ENCODE peak calls at places on chromosomes 4 and X, in six cellular contexts. A, S, G, F, O and K are unnamed samples.

GRCh38 chr4:186726440-186727148 is 2.9 kb upstream of the FAT1 start:
- DNase-seq in S (no peak), O (peak), G (peak), F (peak), A (no peak), K (peak)

GRCh38 chrX:136519069-136519468 is 12.9 kb upstream of the VGLL1 start:
- DNase-seq in A (no peak), S (no peak), F (no peak), O (no peak), G (no peak), K (no peak)

GRCh38 chr4:76120199-76120598 is 28.0 kb downstream of the NUP54 start:
- DNase-seq in O (no peak), S (no peak), A (no peak), G (no peak), F (no peak), K (no peak)

GRCh38 chr4:113445286-113445685 is 316.3 kb downstream of the CAMK2D start:
- DNase-seq in A (peak), O (peak), G (no peak), S (peak), F (no peak), K (no peak)

GRCh38 chrX:22122510-22122909 is 90.4 kb downstream of the PHEX start:
- DNase-seq in A (peak), G (no peak), O (peak), S (peak), F (no peak), K (peak)

GRCh38 chr4:121226362-121226761 is 62.2 kb upstream of the TNIP3 start:
- DNase-seq in F (no peak), A (no peak), G (no peak), O (no peak), S (no peak), K (no peak)

GRCh38 chr4:66555301-66555700 is 885.0 kb upstream of the EPHA5 start:
- DNase-seq in A (no peak), S (no peak), F (no peak), G (no peak), O (peak), K (no peak)

GRCh38 chrX:29662101-29662500 is 553.3 kb upstream of the MAGEB2 start:
- DNase-seq in F (no peak), O (peak), G (no peak), S (no peak), A (no peak), K (no peak)

GRCh38 chrX:31212856-31213748 is 141.3 kb upstream of the FTHL17 start:
- DNase-seq in G (no peak), O (no peak), S (no peak), A (no peak), F (no peak), K (no peak)

GRCh38 chrX:44891642-44892041 is 18.7 kb downstream of the KDM6A start:
- DNase-seq in S (no peak), F (no peak), O (no peak), A (no peak), G (no peak), K (no peak)

GRCh38 chrX:118528089-118528753 is 32.6 kb downstream of the DOCK11 start:
- DNase-seq in O (no peak), A (no peak), F (no peak), G (no peak), S (no peak), K (no peak)

GRCh38 chrX:29496636-29497180 is 718.7 kb upstream of the MAGEB2 start:
- DNase-seq in A (no peak), S (no peak), O (no peak), G (no peak), F (no peak), K (no peak)

GRCh38 chrX:70769659-70770232 is 138.8 kb downstream of the TEX11 start:
- DNase-seq in O (no peak), S (no peak), G (no peak), A (no peak), F (peak), K (no peak)

GRCh38 chr4:105709081-105709450 is 482 bp downstream of the GSTCD start:
- DNase-seq in O (peak), G (no peak), A (no peak), F (no peak), S (no peak), K (no peak)

GRCh38 chrX:138150709-138151108 is 560.8 kb downstream of the FGF13 start:
- DNase-seq in O (no peak), F (no peak), A (no peak), G (no peak), S (no peak), K (no peak)

GRCh38 chr4:13966241-13967195 is 339.0 kb upstream of the BOD1L1 start:
- DNase-seq in S (no peak), F (no peak), O (peak), A (no peak), G (no peak), K (peak)

GRCh38 chr4:154490589-154491340 is 834 bp downstream of the DCHS2 start:
- DNase-seq in O (no peak), A (no peak), G (peak), S (no peak), F (peak), K (no peak)

GRCh38 chr4:118348886-118349285 is 3.9 kb downstream of the PRSS12 start:
- DNase-seq in G (no peak), S (no peak), A (no peak), F (no peak), O (no peak), K (no peak)

GRCh38 chr4:92183825-92184224 is 119.9 kb upstream of the GRID2 start:
- DNase-seq in F (no peak), S (no peak), O (no peak), G (no peak), A (no peak), K (no peak)

GRCh38 chrX:46865281-46865680 is 28.4 kb downstream of the RP2 start:
- DNase-seq in F (no peak), A (no peak), G (no peak), O (peak), S (no peak), K (peak)

GRCh38 chrX:96407501-96407900 is 277.1 kb upstream of the DIAPH2 start:
- DNase-seq in S (no peak), A (no peak), F (no peak), O (peak), G (no peak), K (peak)

GRCh38 chrX:72467171-72467570 is 105.5 kb downstream of the HDAC8 start:
- DNase-seq in F (no peak), G (no peak), A (no peak), S (no peak), O (no peak), K (no peak)

GRCh38 chr4:117327491-117327890 is 242.1 kb upstream of the TRAM1L1 start:
- DNase-seq in S (no peak), O (no peak), G (no peak), F (no peak), A (no peak), K (no peak)

GRCh38 chrX:47200385-47201150 is 6.9 kb downstream of the UBA1 start:
- DNase-seq in G (no peak), F (no peak), A (no peak), O (peak), S (peak), K (no peak)

GRCh38 chr4:95421869-95422268 is 126.9 kb downstream of the UNC5C start:
- DNase-seq in S (no peak), F (no peak), O (no peak), G (no peak), A (no peak), K (no peak)

GRCh38 chr4:10526431-10527222 is 69.4 kb upstream of the ZNF518B start:
- DNase-seq in O (no peak), S (no peak), A (no peak), G (no peak), F (no peak), K (no peak)

GRCh38 chrX:13932416-13932815 is 97.3 kb downstream of the GEMIN8 start:
- DNase-seq in O (no peak), F (no peak), G (no peak), S (no peak), A (no peak), K (no peak)
- H3K4me3 ChIP-seq in O (no peak), F (no peak), G (no peak), S (no peak), A (no peak), K (no peak)

DNA sequence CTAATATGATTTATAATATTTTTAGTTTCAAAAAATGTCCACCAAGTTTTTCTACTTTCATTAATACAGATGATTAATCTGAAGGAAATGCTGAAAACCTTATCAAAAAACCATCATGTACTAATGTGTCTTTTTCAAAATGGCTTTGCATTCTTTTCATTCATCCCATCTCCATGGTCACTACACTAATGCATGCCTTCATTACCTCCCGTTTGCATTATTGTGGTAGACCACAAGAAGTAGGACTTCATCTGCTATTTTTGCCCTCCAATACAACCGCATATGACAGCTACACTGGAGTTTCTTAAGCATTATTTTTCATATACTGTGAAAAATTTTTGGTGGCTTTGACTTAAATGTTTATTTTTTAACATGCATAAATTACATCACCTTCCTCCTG is 37.9 kb upstream of the FSTL5 start:
- DNase-seq in A (no peak), O (peak), F (no peak), G (no peak), S (no peak), K (no peak)
- H3K27ac ChIP-seq in A (no peak), O (no peak), F (no peak), G (no peak), S (no peak), K (no peak)

GRCh38 chr4:108861339-108861738 is 98.5 kb upstream of the ETNPPL start:
- DNase-seq in A (no peak), F (no peak), G (no peak), O (no peak), S (no peak), K (no peak)
- TF ChIP-seq CTCF in A (no peak), F (no peak), G (no peak), O (no peak), S (no peak), K (no peak)

DNA sequence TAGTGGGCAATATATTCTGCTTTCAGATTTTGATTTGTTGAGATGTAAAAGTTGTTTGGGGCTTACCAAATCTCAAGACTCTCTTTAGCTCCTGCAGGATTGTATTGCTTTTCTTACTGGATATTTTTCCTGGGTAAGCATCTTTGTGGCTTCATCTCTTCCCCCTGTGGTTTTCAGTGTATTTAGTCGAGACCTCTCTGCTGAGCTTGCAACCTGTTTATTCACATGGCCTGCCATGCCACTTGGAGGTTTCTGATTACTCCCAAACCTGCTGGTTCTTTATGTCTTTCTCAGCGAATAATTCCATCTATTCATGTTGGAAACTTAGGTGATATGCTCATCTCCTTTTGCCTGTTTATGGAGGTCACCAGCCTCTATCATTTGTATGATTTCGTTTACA is 10.9 kb downstream of the CCNG2 start:
- DNase-seq in F (no peak), G (no peak), O (no peak), A (no peak), S (no peak), K (no peak)
- H3K4me3 ChIP-seq in F (no peak), G (no peak), O (no peak), A (no peak), S (no peak), K (no peak)

DNA sequence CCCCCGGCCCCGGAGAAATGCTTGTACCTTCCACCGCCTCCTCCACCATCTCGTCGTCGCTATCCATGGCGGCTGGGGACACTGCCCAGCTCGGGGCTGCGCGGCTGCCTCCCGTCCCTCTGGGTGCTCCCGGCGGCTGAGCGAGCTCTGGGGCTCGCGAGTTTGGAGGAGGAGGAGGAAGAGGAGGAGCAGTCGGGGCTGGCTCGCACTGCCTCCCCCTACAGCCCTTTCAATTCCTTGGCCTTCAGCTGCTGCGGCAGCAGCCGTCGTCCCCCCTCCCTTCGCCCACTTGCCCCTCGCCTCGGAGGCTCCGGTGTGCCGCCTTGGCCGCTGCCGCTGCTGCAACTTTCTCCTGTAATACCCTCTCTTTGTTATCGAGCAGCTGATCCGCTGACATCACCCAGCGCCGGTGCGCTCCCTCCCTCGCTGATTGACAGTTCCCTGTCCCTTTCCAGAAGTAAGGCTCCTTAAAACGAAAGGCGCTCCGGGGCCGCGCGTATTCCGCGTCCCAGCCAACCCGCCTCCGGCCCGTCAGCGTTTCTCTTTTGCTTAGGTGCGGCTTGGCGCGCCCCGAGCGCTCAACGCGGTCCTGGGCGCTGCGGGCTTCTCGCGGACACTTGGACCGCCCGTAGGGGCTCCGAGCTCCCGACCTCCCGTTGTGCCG is at the start of gene SETD7:
- DNase-seq in F (peak), O (peak), S (peak), G (peak), A (peak), K (no peak)
- H3K27ac ChIP-seq in F (peak), O (peak), S (peak), G (peak), A (peak), K (peak)

GRCh38 chr4:164977243-164978164 is at the start of gene TRIM61:
- DNase-seq in G (no peak), O (peak), A (no peak), S (no peak), F (peak), K (no peak)
- TF ChIP-seq CTCF in G (no peak), O (no peak), A (no peak), S (no peak), F (no peak), K (no peak)